ENCODE peak calls at places on chromosomes 3 and 15, in four cellular contexts. F is mammary epithelial cell, L is neural progenitor cell, X is fibroblast of lung. D is an unnamed sample.

GRCh38 chr3:46359748-46360509 is 6.0 kb downstream of the CCR2 start:
- DNase-seq in F (no peak), L (peak; percentile 79), X (peak; percentile 37), D (no peak)

GRCh38 chr15:71186971-71187960 is 72.0 kb downstream of the THSD4 start:
- DNase-seq in F (no peak), L (peak; percentile 59), X (peak; percentile 17), D (no peak)

GRCh38 chr15:76168237-76168984 is 108.6 kb downstream of the TMEM266 start:
- DNase-seq in F (no peak), L (no peak), X (no peak), D (no peak)

GRCh38 chr3:5144316-5144994 is 22.4 kb downstream of the ARL8B start:
- DNase-seq in F (peak; percentile 55), L (no peak), X (no peak), D (no peak)

GRCh38 chr3:25478358-25478757 is 50.3 kb downstream of the RARB start:
- DNase-seq in F (no peak), L (no peak), X (no peak), D (no peak)

GRCh38 chr3:122322095-122323075 is 2.7 kb upstream of the CSTA start:
- DNase-seq in F (no peak), L (no peak), X (no peak), D (no peak)

GRCh38 chr3:113615976-113616375 is 80.5 kb downstream of the USF3 start:
- DNase-seq in F (no peak), L (no peak), X (no peak), D (no peak)

GRCh38 chr15:67458449-67458848 is 62.5 kb upstream of the C15orf61 start:
- DNase-seq in F (no peak), L (no peak), X (peak; percentile 12), D (no peak)

GRCh38 chr3:133777807-133778568 is 27.6 kb upstream of the SRPRB start:
- DNase-seq in F (no peak), L (no peak), X (no peak), D (no peak)

GRCh38 chr15:41900526-41901380 is 6.9 kb upstream of the SPTBN5 start:
- DNase-seq in F (no peak), L (no peak), X (no peak), D (no peak)

GRCh38 chr3:159619341-159619885 is 369.2 kb upstream of the IL12A start:
- DNase-seq in F (no peak), L (peak; percentile 86), X (peak; percentile 54), D (peak; percentile 16)

GRCh38 chr3:102170545-102170944 is 264.3 kb upstream of the ZPLD1 start:
- DNase-seq in F (no peak), L (no peak), X (no peak), D (no peak)

GRCh38 chr3:36868614-36869436 is 76.0 kb downstream of the TRANK1 start:
- DNase-seq in F (peak; percentile 45), L (peak; percentile 84), X (peak; percentile 34), D (peak; percentile 72)

GRCh38 chr15:57477736-57478522 is 101.6 kb downstream of the CGNL1 start:
- DNase-seq in F (no peak), L (peak; percentile 14), X (no peak), D (peak; percentile 71)

GRCh38 chr3:66362541-66362941 is 138.3 kb downstream of the LRIG1 start:
- DNase-seq in F (no peak), L (no peak), X (peak; percentile 89), D (no peak)

GRCh38 chr15:68317281-68318007 is 39.9 kb downstream of the FEM1B start:
- DNase-seq in F (no peak), L (no peak), X (no peak), D (no peak)

GRCh38 chr15:88091444-88092016 is 165.0 kb downstream of the NTRK3 start:
- DNase-seq in F (no peak), L (no peak), X (no peak), D (peak; percentile 61)

GRCh38 chr15:52710050-52710709 is 31.0 kb upstream of the ATOSA start:
- DNase-seq in F (peak; percentile 40), L (no peak), X (no peak), D (no peak)

GRCh38 chr3:66437341-66437929 is 63.4 kb downstream of the LRIG1 start:
- DNase-seq in F (peak; percentile 30), L (no peak), X (no peak), D (no peak)

GRCh38 chr3:125381314-125381713 is 6.2 kb upstream of the ZNF148 start:
- DNase-seq in F (peak; percentile 46), L (no peak), X (no peak), D (no peak)
- H2AFZ ChIP-seq in F (no peak overlapping the region), L (no peak overlapping the region), X (no peak overlapping the region), D (no peak overlapping the region)

GRCh38 chr15:62135532-62136134 is 29.5 kb downstream of the C2CD4B start:
- DNase-seq in F (peak; percentile 52), L (no peak), X (peak; percentile 80), D (peak; percentile 47)
- H3K4me3 ChIP-seq in F (no peak overlapping the region), L (no peak overlapping the region), X (no peak overlapping the region), D (no peak overlapping the region)

GRCh38 chr3:69090021-69090420 is 5.3 kb downstream of the ARL6IP5 start:
- DNase-seq in F (peak; percentile 82), L (no peak), X (peak; percentile 86), D (no peak)

GRCh38 chr3:69092030-69092513 is 7.3 kb downstream of the ARL6IP5 start:
- DNase-seq in F (no peak), L (peak; percentile 46), X (peak; percentile 13), D (no peak)

GRCh38 chr3:69088033-69088432 is 3.3 kb downstream of the ARL6IP5 start:
- DNase-seq in F (peak; percentile 65), L (no peak), X (peak; percentile 63), D (no peak)

GRCh38 chr3:69094467-69095205 is 9.9 kb downstream of the ARL6IP5 start:
- DNase-seq in F (peak; percentile 73), L (no peak), X (peak; percentile 86), D (no peak)

GRCh38 chr3:69091389-69092029 is 6.8 kb downstream of the ARL6IP5 start:
- DNase-seq in F (no peak), L (no peak), X (no peak), D (no peak)
- H3K27ac ChIP-seq in F (peak overlapping the region; percentile 24), L (peak overlapping the region; percentile 60), X (no peak overlapping the region), D (no peak overlapping the region)

GRCh38 chr3:107916166-107916565 is 174.7 kb downstream of the CD47 start:
- DNase-seq in F (no peak), L (no peak), X (no peak), D (no peak)
- H2AFZ ChIP-seq in F (no peak overlapping the region), L (no peak overlapping the region), X (no peak overlapping the region), D (no peak overlapping the region)